ENCODE peak calls at places on chromosomes 13 and 19, in ten cellular contexts. P is omental fat pad, W is fibroblast of the aortic adventitia, J is stomach, A is G401, I is kidney epithelial cell, T is NCI-H774, Q is fibroblast of the conjunctiva, F is A172, D is NCI-H1417. H is an unnamed sample.

GRCh38 chr19:17348700-17349099 is 11.3 kb downstream of the GTPBP3 start:
- DNase-seq in I (peak), D (peak), A (no peak), F (peak), P (no peak), T (peak), Q (no peak), W (peak), J (no peak), H (peak)

GRCh38 chr19:40750285-40751064 is at the start of gene ACTMAP:
- DNase-seq in T (peak), P (peak), D (peak), A (peak), J (peak), Q (peak), I (peak), W (peak), F (peak), H (peak)

GRCh38 chr13:22081430-22081829 is 410.6 kb downstream of the FGF9 start:
- DNase-seq in T (no peak), J (no peak), I (no peak), D (no peak), Q (no peak), F (no peak), A (no peak), P (no peak), W (no peak), H (no peak)

GRCh38 chr19:56839665-56840451 is 668 bp downstream of the PEG3 start:
- DNase-seq in A (peak), P (peak), T (no peak), I (peak), J (peak), Q (peak), D (no peak), F (no peak), W (no peak), H (no peak)

GRCh38 chr13:49444517-49445395 is 682 bp downstream of the SETDB2 start:
- DNase-seq in W (peak), Q (no peak), I (no peak), D (no peak), T (no peak), P (no peak), F (peak), J (no peak), A (peak), H (peak)

GRCh38 chr13:75550159-75550567 is 572 bp downstream of the UCHL3 start:
- DNase-seq in W (peak), J (no peak), D (peak), A (no peak), I (no peak), T (no peak), Q (peak), F (peak), P (no peak), H (peak)

GRCh38 chr19:48413879-48414623 is 20.6 kb downstream of the GRIN2D start:
- DNase-seq in T (no peak), I (no peak), P (no peak), D (no peak), F (peak), W (peak), A (no peak), J (no peak), Q (no peak), H (peak)

GRCh38 chr19:5827891-5828660 is 11.4 kb downstream of the FUT6 start:
- DNase-seq in I (peak), J (peak), Q (peak), T (peak), W (peak), P (peak), F (peak), A (peak), D (peak), H (peak)

GRCh38 chr13:33696530-33696929 is 121.4 kb upstream of the RFC3 start:
- DNase-seq in J (no peak), A (no peak), D (no peak), T (no peak), I (no peak), P (no peak), F (no peak), Q (no peak), W (no peak), H (no peak)

GRCh38 chr19:12626958-12627357 is 16.2 kb downstream of the ZNF791 start:
- DNase-seq in A (no peak), J (no peak), P (no peak), W (no peak), I (no peak), F (no peak), Q (no peak), T (no peak), D (no peak), H (no peak)